ENCODE peak calls at places on chromosome 2, in six cellular contexts. C is GM12878, V is K562, E is A549, P is HepG2, Q is endothelial cell of umbilical vein. S is an unnamed sample.

GRCh38 chr2:241609859-241610793 is 26.8 kb downstream of the THAP4 start:
- DNase-seq in C (peak; percentile 40), V (peak; percentile 87), E (no peak), P (peak; percentile 93), Q (peak; percentile 83), S (peak; percentile 96)

GRCh38 chr2:205682239-205683021 is at the start of gene NRP2:
- DNase-seq in C (no peak), V (peak; percentile 15), E (peak; percentile 86), P (peak; percentile 23), Q (peak; percentile 93), S (peak; percentile 40)

GRCh38 chr2:100285691-100286090 is 36.6 kb downstream of the LONRF2 start:
- DNase-seq in C (no peak), V (no peak), E (peak; percentile 36), P (no peak), Q (peak; percentile 85), S (no peak)

GRCh38 chr2:225764346-225764745 is 364.8 kb downstream of the NYAP2 start:
- DNase-seq in C (no peak), V (no peak), E (no peak), P (no peak), Q (no peak), S (no peak)

GRCh38 chr2:157986761-157987160 is 110.6 kb upstream of the ACVR1 start:
- DNase-seq in C (no peak), V (no peak), E (no peak), P (no peak), Q (no peak), S (no peak)

GRCh38 chr2:207334631-207335371 is 169.1 kb upstream of the KLF7 start:
- DNase-seq in C (no peak), V (peak; percentile 22), E (peak; percentile 88), P (no peak), Q (peak; percentile 99), S (no peak)

GRCh38 chr2:238346539-238346938 is 26.2 kb downstream of the TRAF3IP1 start:
- DNase-seq in C (no peak), V (no peak), E (no peak), P (no peak), Q (no peak), S (no peak)

GRCh38 chr2:216017365-216017764 is 4.0 kb upstream of the MREG start:
- DNase-seq in C (peak; percentile 68), V (no peak), E (peak; percentile 16), P (no peak), Q (no peak), S (peak; percentile 35)

GRCh38 chr2:37555457-37555856 is 116.0 kb downstream of the CDC42EP3 start:
- DNase-seq in C (no peak), V (no peak), E (no peak), P (no peak), Q (no peak), S (peak; percentile 96)

GRCh38 chr2:145323512-145323911 is 803.6 kb upstream of the ZEB2 start:
- DNase-seq in C (no peak), V (no peak), E (no peak), P (no peak), Q (peak; percentile 45), S (peak; percentile 36)
- TF ChIP-seq MYC in C (no peak), V (no peak), E (no peak), P (no peak), Q (no peak), S (no peak)

GRCh38 chr2:54063967-54064535 is 51.4 kb upstream of the ACYP2 start:
- DNase-seq in C (no peak), V (no peak), E (no peak), P (no peak), Q (no peak), S (no peak)
- H3K4me3 ChIP-seq in C (no peak overlapping the region), V (no peak overlapping the region), E (no peak overlapping the region), P (no peak overlapping the region), Q (no peak overlapping the region), S (no peak overlapping the region)

GRCh38 chr2:162343824-162344616 is at the start of gene GCA:
- DNase-seq in C (peak; percentile 93), V (peak; percentile 41), E (peak; percentile 97), P (peak; percentile 97), Q (peak; percentile 98), S (peak; percentile 94)
- TF ChIP-seq CTCF in C (no peak), V (no peak), E (no peak), P (peak; percentile 53), Q (peak; percentile 3), S (no peak)

GRCh38 chr2:8551622-8552074 is 130.2 kb upstream of the ID2 start:
- DNase-seq in C (no peak), V (no peak), E (no peak), P (no peak), Q (no peak), S (peak; percentile 30)
- TF ChIP-seq MYC in C (no peak), V (no peak), E (no peak), P (no peak), Q (no peak), S (no peak)

GRCh38 chr2:167581961-167582574 is 665.3 kb downstream of the STK39 start:
- DNase-seq in C (no peak), V (no peak), E (no peak), P (no peak), Q (no peak), S (no peak)
- H3K4me3 ChIP-seq in C (no peak overlapping the region), V (no peak overlapping the region), E (no peak overlapping the region), P (no peak overlapping the region), Q (no peak overlapping the region), S (no peak overlapping the region)

GRCh38 chr2:28415715-28416114 is 23.1 kb downstream of the FOSL2 start:
- DNase-seq in C (no peak), V (no peak), E (no peak), P (no peak), Q (no peak), S (no peak)

GRCh38 chr2:28413896-28414290 is 21.2 kb downstream of the FOSL2 start:
- DNase-seq in C (no peak), V (no peak), E (no peak), P (no peak), Q (no peak), S (no peak)

GRCh38 chr2:28413152-28413895 is 20.7 kb downstream of the FOSL2 start:
- DNase-seq in C (no peak), V (no peak), E (peak; percentile 51), P (no peak), Q (no peak), S (peak; percentile 42)

GRCh38 chr2:28414583-28414982 is 21.9 kb downstream of the FOSL2 start:
- DNase-seq in C (no peak), V (no peak), E (no peak), P (no peak), Q (no peak), S (no peak)

DNA sequence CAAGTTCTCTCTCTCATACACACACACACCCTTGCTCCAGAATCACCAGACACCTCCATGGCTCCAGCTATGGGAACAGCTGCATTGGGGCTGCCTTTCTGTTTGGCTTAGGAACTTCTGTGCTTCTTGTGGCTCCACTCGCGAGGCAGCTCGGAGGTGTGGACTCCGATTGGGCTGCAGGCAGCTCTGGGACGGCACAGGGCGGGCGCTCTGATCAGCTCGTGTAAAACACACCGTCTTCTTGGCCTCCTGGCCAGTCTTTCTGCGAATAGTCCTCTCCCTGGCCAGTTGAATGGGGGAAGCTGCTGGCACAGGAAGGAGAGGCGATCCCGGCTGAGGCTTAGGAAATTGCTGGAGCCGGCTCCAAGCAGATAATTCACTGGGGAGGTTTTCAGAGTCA is 22.4 kb downstream of the FOSL2 start:
- DNase-seq in C (no peak), V (no peak), E (no peak), P (no peak), Q (no peak), S (no peak)
- TF ChIP-seq CTCF in C (no peak), V (no peak), E (no peak), P (no peak), Q (no peak), S (no peak)

GRCh38 chr2:85505551-85506238 is 33.3 kb upstream of the MAT2A start:
- DNase-seq in C (no peak), V (no peak), E (no peak), P (no peak), Q (no peak), S (no peak)
- TF ChIP-seq MYC in C (no peak), V (no peak), E (no peak), P (no peak), Q (no peak), S (no peak)

GRCh38 chr2:85666016-85666415 is 2.0 kb downstream of the SFTPB start:
- DNase-seq in C (no peak), V (no peak), E (no peak), P (no peak), Q (no peak), S (no peak)
- H3K4me3 ChIP-seq in C (no peak overlapping the region), V (no peak overlapping the region), E (no peak overlapping the region), P (no peak overlapping the region), Q (no peak overlapping the region), S (no peak overlapping the region)

GRCh38 chr2:5360081-5360480 is 332.1 kb upstream of the SOX11 start:
- DNase-seq in C (no peak), V (no peak), E (no peak), P (no peak), Q (no peak), S (no peak)

GRCh38 chr2:5368263-5368662 is 323.9 kb upstream of the SOX11 start:
- DNase-seq in C (no peak), V (no peak), E (no peak), P (no peak), Q (no peak), S (no peak)

GRCh38 chr2:5367321-5367720 is 324.9 kb upstream of the SOX11 start:
- DNase-seq in C (no peak), V (no peak), E (no peak), P (no peak), Q (no peak), S (no peak)

GRCh38 chr2:5364361-5364760 is 327.8 kb upstream of the SOX11 start:
- DNase-seq in C (no peak), V (no peak), E (no peak), P (no peak), Q (no peak), S (no peak)

DNA sequence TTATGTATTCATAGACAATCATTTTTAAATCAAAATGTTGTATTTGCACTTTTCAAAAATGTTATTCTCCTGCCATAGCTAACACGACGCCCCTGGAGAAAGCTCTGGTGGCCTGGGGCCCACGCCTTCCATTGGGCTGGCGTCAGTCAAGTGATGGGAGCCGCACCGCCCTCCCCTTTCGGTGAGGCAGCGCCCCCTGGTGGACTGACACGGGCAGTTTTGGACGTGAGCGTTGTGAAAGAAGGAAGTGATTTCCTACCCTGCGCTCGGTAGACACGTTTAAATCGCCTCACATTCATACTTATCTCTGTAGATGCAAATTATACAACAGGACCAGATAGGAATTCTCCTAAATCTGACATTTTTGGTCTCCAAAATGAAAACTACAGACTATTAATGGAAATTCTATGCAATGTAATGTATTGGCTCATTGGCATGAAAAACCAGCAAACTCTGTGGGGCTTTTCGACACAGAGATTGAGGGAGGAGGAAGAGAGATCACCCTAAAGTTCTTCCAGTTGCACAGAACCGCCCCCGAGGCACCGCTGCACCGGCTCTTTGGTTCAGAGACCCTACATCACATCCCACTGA is 326.2 kb upstream of the SOX11 start:
- DNase-seq in C (no peak), V (peak; percentile 68), E (peak; percentile 58), P (peak; percentile 62), Q (peak; percentile 7), S (peak; percentile 78)
- TF ChIP-seq CTCF in C (peak; percentile 66), V (peak; percentile 76), E (no peak), P (peak; percentile 93), Q (peak; percentile 39), S (peak; percentile 87)

S was measured in NB4.